ENCODE peak calls at places on chromosomes 11 and 22, in nine cellular contexts. I, O, E, N, D, M, P, R and X are unnamed samples.

GRCh38 chr11:8352090-8352489 is 88.4 kb upstream of the LMO1 start:
- DNase-seq in N (no peak), I (no peak), P (no peak), D (no peak), R (no peak), O (no peak), E (no peak), M (no peak), X (no peak)

GRCh38 chr11:64092761-64093136 is 57.0 kb downstream of the FLRT1 start:
- DNase-seq in E (no peak), P (no peak), R (no peak), M (no peak), O (no peak), I (no peak), D (no peak), N (no peak), X (no peak)

GRCh38 chr11:89015614-89016013 is 50.2 kb downstream of the GRM5 start:
- DNase-seq in N (no peak), P (no peak), E (no peak), O (no peak), D (no peak), R (no peak), I (no peak), M (no peak), X (no peak)

GRCh38 chr11:84714316-84714780 is 912.8 kb downstream of the DLG2 start:
- DNase-seq in E (no peak), D (no peak), I (no peak), P (peak), N (peak), O (peak), R (peak), M (no peak), X (peak)

GRCh38 chr11:121391914-121392313 is 60.2 kb upstream of the SORL1 start:
- DNase-seq in P (peak), N (no peak), D (no peak), O (no peak), I (no peak), R (no peak), M (peak), E (no peak), X (no peak)

GRCh38 chr11:9943346-9944110 is 279.7 kb downstream of the SWAP70 start:
- DNase-seq in I (peak), R (peak), D (no peak), P (no peak), O (no peak), N (no peak), E (no peak), M (no peak), X (peak)

GRCh38 chr11:8267831-8268529 is 4.3 kb upstream of the LMO1 start:
- DNase-seq in N (no peak), R (no peak), I (no peak), M (no peak), O (no peak), E (no peak), D (peak), P (peak), X (no peak)

GRCh38 chr22:22513619-22514018 is 5.1 kb upstream of the ZNF280B start:
- DNase-seq in D (no peak), I (no peak), N (no peak), O (no peak), M (no peak), R (no peak), E (no peak), P (no peak), X (no peak)

GRCh38 chr11:5043385-5043784 is 2.9 kb upstream of the OR52J3 start:
- DNase-seq in D (no peak), N (no peak), P (no peak), O (no peak), R (peak), M (no peak), I (no peak), E (no peak), X (peak)

GRCh38 chr11:102717280-102717679 is 7.5 kb downstream of the MMP8 start:
- DNase-seq in N (no peak), M (no peak), P (no peak), E (no peak), I (no peak), D (no peak), O (no peak), R (no peak), X (no peak)

GRCh38 chr11:125591659-125592304 is 870 bp upstream of the STT3A start:
- DNase-seq in M (peak), R (peak), O (peak), D (peak), N (peak), P (peak), I (no peak), E (no peak), X (peak)

GRCh38 chr11:71381781-71382505 is 66.2 kb downstream of the DHCR7 start:
- DNase-seq in P (no peak), O (no peak), E (no peak), I (no peak), R (no peak), N (no peak), M (no peak), D (no peak), X (no peak)

GRCh38 chr11:61309739-61310138 is 14.6 kb upstream of the VWCE start:
- DNase-seq in D (no peak), O (no peak), R (no peak), E (no peak), N (no peak), P (no peak), I (no peak), M (no peak), X (no peak)

GRCh38 chr11:131773626-131774025 is 403.2 kb downstream of the NTM start:
- DNase-seq in R (no peak), I (no peak), D (no peak), O (no peak), E (no peak), P (no peak), M (no peak), N (no peak), X (no peak)

GRCh38 chr11:75907926-75908527 is 93.0 kb downstream of the UVRAG start:
- DNase-seq in R (no peak), P (no peak), N (no peak), D (no peak), E (no peak), I (no peak), O (no peak), M (no peak), X (no peak)

GRCh38 chr11:116832350-116833290 is 2.9 kb downstream of the APOC3 start:
- DNase-seq in M (no peak), N (no peak), R (no peak), D (no peak), I (no peak), P (no peak), O (no peak), E (no peak), X (no peak)

GRCh38 chr11:4643682-4644081 is at the start of gene OR51E1:
- DNase-seq in N (no peak), R (no peak), D (no peak), O (no peak), P (no peak), I (no peak), E (no peak), M (no peak), X (no peak)

GRCh38 chr11:76694664-76695063 is 24.1 kb upstream of the LRRC32 start:
- DNase-seq in P (no peak), N (no peak), O (no peak), E (no peak), M (no peak), R (peak), I (peak), D (no peak), X (peak)

GRCh38 chr11:35485656-35486318 is 39.6 kb downstream of the PAMR1 start:
- DNase-seq in R (peak), O (peak), M (peak), D (peak), N (peak), P (peak), E (peak), I (peak), X (peak)

GRCh38 chr11:17722000-17722643 is 2.8 kb downstream of the MYOD1 start:
- DNase-seq in I (no peak), O (no peak), R (peak), M (no peak), P (no peak), D (no peak), E (no peak), N (no peak), X (peak)

GRCh38 chr22:40178417-40179409 is 988 bp downstream of the TNRC6B start:
- DNase-seq in M (no peak), P (peak), D (no peak), R (peak), E (no peak), I (no peak), N (peak), O (no peak), X (peak)

GRCh38 chr11:43567396-43567975 is 113.1 kb upstream of the HSD17B12 start:
- DNase-seq in I (peak), O (no peak), N (no peak), R (peak), M (no peak), P (no peak), D (no peak), E (no peak), X (peak)

GRCh38 chr11:63874511-63874910 is 35.6 kb downstream of the MARK2 start:
- DNase-seq in M (no peak), O (no peak), I (no peak), N (no peak), R (no peak), P (peak), D (no peak), E (no peak), X (no peak)

GRCh38 chr11:113778111-113778910 is 1.3 kb upstream of the CLDN25 start:
- DNase-seq in O (peak), M (no peak), N (no peak), E (no peak), D (no peak), I (no peak), P (no peak), R (peak), X (peak)

GRCh38 chr11:2547806-2548205 is 103.0 kb downstream of the KCNQ1 start:
- DNase-seq in O (no peak), P (no peak), E (peak), N (no peak), D (peak), M (no peak), I (no peak), R (no peak), X (no peak)

GRCh38 chr11:16248248-16248647 is 108.1 kb downstream of the SOX6 start:
- DNase-seq in M (no peak), D (no peak), O (no peak), E (no peak), I (no peak), R (no peak), P (no peak), N (no peak), X (no peak)

GRCh38 chr22:35887296-35887875 is 141.2 kb downstream of the RBFOX2 start:
- DNase-seq in E (no peak), I (peak), R (no peak), N (no peak), M (no peak), D (no peak), P (no peak), O (no peak), X (no peak)

GRCh38 chr11:44434191-44434590 is 124.3 kb upstream of the ALX4 start:
- DNase-seq in R (no peak), I (no peak), M (no peak), N (no peak), P (no peak), O (no peak), D (no peak), E (no peak), X (no peak)

GRCh38 chr11:19216709-19217374 is 15.1 kb upstream of the CSRP3 start:
- DNase-seq in R (peak), I (no peak), P (no peak), D (no peak), O (no peak), E (no peak), N (no peak), M (no peak), X (no peak)

GRCh38 chr22:41780714-41781507 is 19.6 kb upstream of the CCDC134 start:
- DNase-seq in I (no peak), N (peak), R (peak), O (peak), M (peak), P (peak), E (no peak), D (peak), X (peak)

GRCh38 chr11:63985812-63986155 is 454 bp upstream of the OTUB1 start:
- DNase-seq in M (no peak), N (peak), E (no peak), O (no peak), D (peak), P (no peak), I (no peak), R (no peak), X (no peak)

GRCh38 chr11:16605440-16605970 is 132.9 kb upstream of the C11orf58 start:
- DNase-seq in R (no peak), M (no peak), I (no peak), N (peak), O (peak), P (peak), E (peak), D (peak), X (peak)

GRCh38 chr11:72141066-72141465 is 5.5 kb downstream of the FOLR3 start:
- DNase-seq in M (no peak), O (no peak), E (no peak), I (peak), D (no peak), R (peak), P (no peak), N (no peak), X (peak)

GRCh38 chr11:65307298-65308229 is 7.1 kb upstream of the CDC42EP2 start:
- DNase-seq in M (no peak), D (no peak), N (no peak), E (no peak), O (no peak), P (peak), I (no peak), R (no peak), X (no peak)

GRCh38 chr22:17109976-17110375 is 11.2 kb downstream of the TMEM121B start:
- DNase-seq in E (no peak), O (no peak), M (no peak), P (no peak), D (no peak), I (no peak), R (no peak), N (no peak), X (no peak)

GRCh38 chr22:22576244-22576988 is 17.4 kb upstream of the PRAME start:
- DNase-seq in O (peak), I (no peak), R (peak), E (no peak), D (peak), N (peak), M (no peak), P (peak), X (peak)

GRCh38 chr22:45763236-45763624 is 91.6 kb downstream of the ATXN10 start:
- DNase-seq in P (no peak), R (no peak), I (no peak), E (no peak), M (no peak), N (no peak), D (no peak), O (no peak), X (no peak)

GRCh38 chr11:76587810-76588454 is 82.6 kb downstream of the LRRC32 start:
- DNase-seq in N (no peak), P (no peak), E (no peak), I (no peak), D (no peak), O (no peak), M (no peak), R (peak), X (no peak)

GRCh38 chr22:40685406-40685805 is 6.1 kb downstream of the MCHR1 start:
- DNase-seq in E (no peak), R (no peak), N (no peak), I (no peak), O (no peak), P (no peak), D (no peak), M (no peak), X (no peak)

DNA sequence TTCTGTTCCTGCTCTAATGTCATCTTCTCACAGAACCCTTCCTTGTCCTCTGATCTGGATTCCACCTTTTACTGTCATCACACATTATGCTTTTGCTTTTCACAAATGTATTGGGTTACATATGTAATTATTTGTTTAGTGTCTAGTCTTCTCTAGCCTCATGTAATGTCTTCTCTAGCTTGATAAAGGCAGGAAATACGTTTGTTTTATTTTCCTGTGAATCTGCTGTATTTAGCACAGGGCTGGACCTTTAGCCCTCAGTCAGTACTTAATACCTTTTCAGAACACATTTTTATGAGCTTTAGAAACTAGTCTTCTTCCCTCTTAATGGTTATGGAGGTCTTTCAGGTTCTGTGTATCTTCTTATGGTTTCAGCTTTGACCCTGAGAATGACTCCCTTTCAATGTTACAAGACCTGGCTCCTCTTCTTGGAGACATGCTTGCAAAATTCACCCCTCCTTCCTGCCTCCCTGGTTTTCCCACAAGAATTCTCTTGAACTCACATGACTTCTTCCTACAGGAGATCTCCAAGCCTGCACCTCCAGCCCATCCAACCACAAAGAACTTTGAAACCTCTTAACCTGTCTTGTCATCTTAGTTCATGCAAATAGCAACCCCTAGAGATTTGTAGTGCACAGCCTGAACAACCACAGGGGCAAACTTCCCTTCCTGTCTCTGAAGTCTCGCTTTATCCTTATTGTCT is 132.7 kb upstream of the DDI1 start:
- DNase-seq in R (no peak), I (no peak), N (no peak), E (no peak), P (no peak), O (no peak), D (no peak), M (no peak), X (no peak)
- H3K4me3 ChIP-seq in R (no peak), I (no peak), N (no peak), E (no peak), P (no peak), O (no peak), D (no peak), M (no peak), X (no peak)

GRCh38 chr11:11667056-11667455 is 45.3 kb upstream of the GALNT18 start:
- DNase-seq in P (no peak), E (no peak), R (peak), O (no peak), N (no peak), I (no peak), D (no peak), M (no peak), X (no peak)
- TF ChIP-seq CTCF in P (no peak), E (no peak), R (no peak), O (no peak), N (no peak), I (peak), D (no peak), M (no peak), X (no peak)

GRCh38 chr11:104161751-104162450 is 2.0 kb downstream of the PDGFD start:
- DNase-seq in R (no peak), O (no peak), P (no peak), D (no peak), N (no peak), I (no peak), M (no peak), E (no peak), X (no peak)
- H3K4me3 ChIP-seq in R (no peak), O (peak), P (no peak), D (no peak), N (peak), I (peak), M (no peak), E (no peak), X (no peak)

GRCh38 chr22:20135846-20136602 is 4.4 kb downstream of the ZDHHC8 start:
- DNase-seq in R (no peak), P (no peak), M (no peak), N (no peak), D (no peak), I (no peak), E (no peak), O (no peak), X (no peak)

GRCh38 chr22:20135265-20135664 is 3.7 kb downstream of the ZDHHC8 start:
- DNase-seq in P (no peak), N (no peak), O (no peak), I (no peak), M (no peak), E (no peak), R (no peak), D (no peak), X (no peak)

GRCh38 chr22:20132686-20133246 is 1.2 kb downstream of the ZDHHC8 start:
- DNase-seq in D (no peak), M (no peak), O (no peak), I (no peak), R (no peak), P (no peak), E (no peak), N (no peak), X (no peak)

GRCh38 chr22:20131856-20132685 is 467 bp downstream of the ZDHHC8 start:
- DNase-seq in D (peak), P (peak), R (no peak), I (no peak), N (peak), M (peak), E (no peak), O (no peak), X (no peak)

DNA sequence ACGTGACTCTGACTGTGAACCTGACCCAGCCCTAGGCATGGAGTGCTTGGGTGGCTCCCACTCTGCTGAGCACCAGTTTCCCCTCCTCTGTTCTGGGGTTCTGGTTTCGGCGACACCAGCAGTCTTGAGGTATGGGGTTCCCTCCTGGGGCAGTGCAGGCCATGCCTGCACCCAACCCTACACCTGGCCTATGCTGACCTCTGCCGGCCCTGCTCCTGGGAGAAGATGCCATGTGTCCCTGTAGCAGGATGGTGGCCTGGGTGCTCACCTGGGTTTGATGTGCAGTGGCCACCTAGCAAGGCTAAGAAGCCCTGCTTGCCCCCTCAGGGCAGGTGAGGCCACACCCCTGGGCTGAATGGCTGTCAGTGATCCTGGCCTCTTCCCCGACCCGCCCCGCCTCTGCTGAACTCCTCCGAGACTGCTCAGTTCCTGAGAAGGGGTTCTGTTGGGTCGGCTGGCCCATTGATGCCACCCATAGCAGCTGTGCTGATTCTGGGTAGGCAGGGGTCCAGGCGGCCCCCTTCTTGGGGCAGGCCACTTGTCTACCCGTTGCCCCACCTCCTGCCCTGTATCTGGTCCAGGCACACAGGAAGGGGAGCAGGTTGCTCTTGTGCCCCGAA is 2.4 kb downstream of the ZDHHC8 start:
- DNase-seq in I (no peak), E (no peak), O (no peak), P (no peak), R (no peak), N (no peak), M (no peak), D (no peak), X (no peak)
- TF ChIP-seq CTCF in I (no peak), E (no peak), O (no peak), P (no peak), R (no peak), N (no peak), M (no peak), D (no peak), X (no peak)

GRCh38 chr11:115504279-115505158 is at the start of gene CADM1:
- DNase-seq in M (peak), O (peak), E (peak), P (peak), R (peak), N (peak), I (peak), D (peak), X (peak)
- H3K4me3 ChIP-seq in M (peak), O (peak), E (peak), P (peak), R (peak), N (peak), I (peak), D (peak), X (peak)